ENCODE peak calls at places on chromosome 18, in five cellular contexts. One of them, this sample, is unnamed.

GRCh38 chr18:27673861-27674260 is 488.8 kb upstream of the CHST9 start:
- DNase-seq in SK-N-SH: no peak
- DNase-seq in dorsolateral prefrontal cortex: no peak
- DNase-seq in heart left ventricle: no peak
- DNase-seq in AG04450: no peak
- DNase-seq in this sample: no peak

GRCh38 chr18:40529478-40529877 is 1425.6 kb upstream of the PIK3C3 start:
- DNase-seq in AG04450: no peak
- DNase-seq in heart left ventricle: no peak
- DNase-seq in SK-N-SH: no peak
- DNase-seq in dorsolateral prefrontal cortex: no peak
- DNase-seq in this sample: no peak

GRCh38 chr18:44229693-44230108 is 451.0 kb upstream of the SETBP1 start:
- DNase-seq in AG04450: no peak
- DNase-seq in SK-N-SH: peak
- DNase-seq in heart left ventricle: peak
- DNase-seq in dorsolateral prefrontal cortex: peak
- DNase-seq in this sample: no peak

GRCh38 chr18:26943906-26944305 is 78.4 kb upstream of the AQP4 start:
- DNase-seq in AG04450: no peak
- DNase-seq in heart left ventricle: no peak
- DNase-seq in dorsolateral prefrontal cortex: no peak
- DNase-seq in SK-N-SH: no peak
- DNase-seq in this sample: no peak

GRCh38 chr18:9422816-9423519 is 52.3 kb upstream of the RALBP1 start:
- DNase-seq in SK-N-SH: no peak
- DNase-seq in heart left ventricle: no peak
- DNase-seq in AG04450: no peak
- DNase-seq in dorsolateral prefrontal cortex: no peak
- DNase-seq in this sample: no peak

GRCh38 chr18:29154758-29155725 is 978.1 kb upstream of the CDH2 start:
- DNase-seq in AG04450: peak
- DNase-seq in heart left ventricle: no peak
- DNase-seq in SK-N-SH: no peak
- DNase-seq in dorsolateral prefrontal cortex: no peak
- DNase-seq in this sample: no peak

GRCh38 chr18:1663879-1664705 is 759.4 kb downstream of the ADCYAP1 start:
- DNase-seq in SK-N-SH: peak
- DNase-seq in dorsolateral prefrontal cortex: no peak
- DNase-seq in AG04450: no peak
- DNase-seq in heart left ventricle: peak
- DNase-seq in this sample: peak

GRCh38 chr18:3982541-3982940 is 472.6 kb downstream of the DLGAP1 start:
- DNase-seq in SK-N-SH: no peak
- DNase-seq in heart left ventricle: no peak
- DNase-seq in AG04450: peak
- DNase-seq in dorsolateral prefrontal cortex: no peak
- DNase-seq in this sample: no peak

GRCh38 chr18:1350931-1351450 is 446.3 kb downstream of the ADCYAP1 start:
- DNase-seq in dorsolateral prefrontal cortex: no peak
- DNase-seq in SK-N-SH: no peak
- DNase-seq in AG04450: no peak
- DNase-seq in heart left ventricle: no peak
- DNase-seq in this sample: no peak

GRCh38 chr18:7020995-7021777 is 96.4 kb downstream of the LAMA1 start:
- DNase-seq in AG04450: no peak
- DNase-seq in SK-N-SH: no peak
- DNase-seq in heart left ventricle: no peak
- DNase-seq in dorsolateral prefrontal cortex: no peak
- DNase-seq in this sample: no peak
- TF ChIP-seq CTCF in AG04450: no peak
- TF ChIP-seq CTCF in SK-N-SH: no peak
- TF ChIP-seq CTCF in heart left ventricle: no peak
- TF ChIP-seq CTCF in dorsolateral prefrontal cortex: no peak
- TF ChIP-seq CTCF in this sample: no peak

GRCh38 chr18:47930086-47930843 is at the start of gene SMAD2:
- DNase-seq in AG04450: no peak
- DNase-seq in dorsolateral prefrontal cortex: peak
- DNase-seq in heart left ventricle: peak
- DNase-seq in SK-N-SH: peak
- DNase-seq in this sample: peak
- TF ChIP-seq CTCF in AG04450: no peak
- TF ChIP-seq CTCF in dorsolateral prefrontal cortex: no peak
- TF ChIP-seq CTCF in heart left ventricle: no peak
- TF ChIP-seq CTCF in SK-N-SH: no peak
- TF ChIP-seq CTCF in this sample: no peak

GRCh38 chr18:7174359-7175107 is 56.4 kb upstream of the LRRC30 start:
- DNase-seq in AG04450: no peak
- DNase-seq in dorsolateral prefrontal cortex: no peak
- DNase-seq in heart left ventricle: no peak
- DNase-seq in SK-N-SH: peak
- DNase-seq in this sample: no peak
- TF ChIP-seq CTCF in AG04450: no peak
- TF ChIP-seq CTCF in dorsolateral prefrontal cortex: no peak
- TF ChIP-seq CTCF in heart left ventricle: no peak
- TF ChIP-seq CTCF in SK-N-SH: no peak
- TF ChIP-seq CTCF in this sample: no peak

DNA sequence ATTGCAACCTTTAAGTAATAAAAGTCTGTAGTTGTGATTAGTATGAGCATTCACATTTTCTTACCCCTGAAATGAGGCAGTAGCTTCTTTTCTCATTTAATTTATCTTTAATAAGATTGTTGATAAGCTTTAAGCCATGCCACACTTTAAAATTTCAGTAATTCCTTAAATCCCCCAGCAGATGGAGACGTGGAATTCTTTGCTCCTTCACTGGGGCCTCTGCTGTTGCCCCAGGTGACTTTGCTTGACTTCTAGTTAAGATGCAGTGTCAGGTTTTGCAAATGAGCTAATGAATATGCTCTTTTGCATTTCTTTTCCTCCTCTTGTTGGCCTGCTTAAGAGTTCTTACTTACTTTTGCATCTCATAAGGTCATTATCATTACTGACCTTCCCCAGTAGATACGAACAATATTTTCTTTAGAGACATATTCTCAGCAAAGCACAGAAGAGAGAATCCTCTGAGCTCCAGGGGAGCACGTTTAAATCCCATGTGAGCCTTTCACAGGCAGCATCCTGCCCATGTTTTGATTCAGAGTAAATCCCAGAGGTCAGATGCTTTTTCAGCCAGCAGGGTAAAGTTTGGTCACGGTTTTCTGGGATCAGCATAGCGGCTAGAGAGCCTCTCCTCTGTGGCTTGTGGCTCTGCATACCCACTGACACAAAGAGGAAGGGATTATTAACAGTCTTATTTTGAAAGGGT is 222.9 kb downstream of the PTPRM start:
- DNase-seq in heart left ventricle: no peak
- DNase-seq in AG04450: peak
- DNase-seq in dorsolateral prefrontal cortex: no peak
- DNase-seq in SK-N-SH: peak
- DNase-seq in this sample: no peak
- TF ChIP-seq CTCF in heart left ventricle: peak
- TF ChIP-seq CTCF in AG04450: peak
- TF ChIP-seq CTCF in dorsolateral prefrontal cortex: peak
- TF ChIP-seq CTCF in SK-N-SH: peak
- TF ChIP-seq CTCF in this sample: peak

GRCh38 chr18:67517224-67517765 is 775 bp upstream of the DSEL start:
- DNase-seq in dorsolateral prefrontal cortex: peak
- DNase-seq in heart left ventricle: peak
- DNase-seq in SK-N-SH: no peak
- DNase-seq in AG04450: no peak
- DNase-seq in this sample: no peak
- TF ChIP-seq CTCF in dorsolateral prefrontal cortex: peak
- TF ChIP-seq CTCF in heart left ventricle: no peak
- TF ChIP-seq CTCF in SK-N-SH: no peak
- TF ChIP-seq CTCF in AG04450: no peak
- TF ChIP-seq CTCF in this sample: no peak